ENCODE peak calls at places on chromosomes 4 and X, in four cellular contexts. I is suprapubic skin, F is right lobe of liver, N is psoas muscle. K is an unnamed sample.

GRCh38 chr4:123741906-123742305 is 345.3 kb downstream of the SPRY1 start:
- DNase-seq in I (no peak), F (no peak), N (no peak), K (no peak)

GRCh38 chr4:121736735-121737351 is 28.1 kb downstream of the SMIM43 start:
- DNase-seq in I (no peak), F (no peak), N (no peak), K (no peak)

GRCh38 chr4:102541708-102542107 is 40.5 kb downstream of the NFKB1 start:
- DNase-seq in I (no peak), F (no peak), N (peak; percentile 43), K (no peak)

GRCh38 chr4:186249785-186250739 is 15.9 kb upstream of the F11 start:
- DNase-seq in I (no peak), F (no peak), N (no peak), K (no peak)

GRCh38 chrX:115533485-115533884 is 27.5 kb upstream of the PLS3 start:
- DNase-seq in I (no peak), F (no peak), N (no peak), K (no peak)

GRCh38 chr4:7956306-7957112 is 16.8 kb upstream of the AFAP1 start:
- DNase-seq in I (no peak), F (no peak), N (peak; percentile 66), K (no peak)

GRCh38 chr4:6250235-6250983 is 19.2 kb upstream of the WFS1 start:
- DNase-seq in I (no peak), F (no peak), N (no peak), K (no peak)

GRCh38 chrX:154517101-154517781 is 1.2 kb upstream of the FAM3A start:
- DNase-seq in I (no peak), F (no peak), N (no peak), K (no peak)

GRCh38 chr4:2333356-2333841 is 71.5 kb upstream of the MXD4 start:
- DNase-seq in I (peak; percentile 70), F (peak; percentile 66), N (no peak), K (no peak)

GRCh38 chr4:6963139-6963611 is 53.5 kb downstream of the TBC1D14 start:
- DNase-seq in I (peak; percentile 66), F (no peak), N (no peak), K (no peak)

GRCh38 chr4:2044542-2045517 is 14.3 kb upstream of the NAT8L start:
- DNase-seq in I (peak; percentile 59), F (peak; percentile 43), N (no peak), K (no peak)

GRCh38 chrX:19512961-19513360 is 2.3 kb downstream of the MAP3K15 start:
- DNase-seq in I (no peak), F (no peak), N (no peak), K (no peak)

GRCh38 chr4:24419147-24420034 is 165.0 kb downstream of the DHX15 start:
- DNase-seq in I (no peak), F (peak; percentile 80), N (peak; percentile 87), K (no peak)

GRCh38 chr4:127211377-127212268 is 421.1 kb upstream of the INTU start:
- DNase-seq in I (no peak), F (no peak), N (no peak), K (no peak)

GRCh38 chrX:2828404-2829065 is at the start of gene GYG2:
- DNase-seq in I (no peak), F (peak; percentile 68), N (no peak), K (no peak)
- H3K4me3 ChIP-seq in I (peak within 1 kb of the TSS; percentile 46), F (peak within 1 kb of the TSS; percentile 60), N (no peak within 1 kb of the TSS), K (peak within 1 kb of the TSS; percentile 70)

DNA sequence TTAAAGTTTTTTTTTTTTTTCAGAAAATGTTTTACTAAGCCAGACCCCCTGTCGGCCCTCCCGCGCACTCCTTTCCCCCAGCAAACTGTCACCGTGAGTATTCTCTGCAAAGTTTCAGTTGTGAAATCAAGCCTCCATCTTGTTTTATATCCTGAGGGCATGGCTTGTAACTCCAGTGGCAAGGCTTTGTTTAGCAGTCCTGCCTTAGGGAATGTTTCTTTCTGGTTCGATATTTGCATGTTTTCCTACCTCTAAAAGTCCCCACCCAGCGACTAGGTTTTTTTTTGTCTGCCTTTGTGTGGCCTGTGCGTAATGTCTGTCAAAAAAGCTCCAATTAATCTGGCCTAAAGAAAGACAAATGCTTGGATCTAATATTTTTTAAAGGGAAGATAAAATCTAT is 325.9 kb downstream of the TLL1 start:
- DNase-seq in I (no peak), F (no peak), N (no peak), K (no peak)
- TF ChIP-seq CTCF in I (no peak), F (no peak), N (no peak), K (no peak)

DNA sequence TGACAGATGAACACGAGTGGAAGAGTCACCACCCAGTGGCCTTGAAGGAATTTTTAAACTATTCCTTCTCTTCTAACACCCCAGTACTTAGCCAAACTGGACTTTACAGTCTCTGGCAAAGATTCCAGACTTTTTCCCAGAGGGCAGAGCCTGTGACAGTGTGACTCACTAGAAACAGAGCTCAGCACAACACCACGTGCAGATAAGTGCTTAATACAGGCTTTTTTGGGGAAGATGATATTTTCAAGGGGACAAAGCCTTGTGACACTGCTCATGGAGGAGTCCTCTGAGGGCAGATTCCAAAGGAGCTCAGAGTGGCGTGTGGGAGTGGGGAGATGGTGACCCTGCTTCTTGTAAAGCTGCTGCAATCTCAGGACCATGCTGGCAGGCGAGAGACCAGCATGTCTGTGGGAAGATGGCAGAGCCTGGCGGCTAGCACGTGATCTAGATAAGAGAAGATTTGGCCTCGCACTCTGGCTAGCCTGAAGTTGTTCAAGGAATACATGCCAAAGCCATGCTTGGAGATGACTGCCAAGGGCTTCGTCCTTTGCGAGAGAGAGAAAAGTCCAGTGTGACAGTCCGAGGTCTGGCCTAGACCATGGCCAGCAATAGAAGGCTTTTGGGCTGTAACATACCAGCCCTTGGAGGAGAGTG is 2.4 kb downstream of the RAB33A start:
- DNase-seq in I (no peak), F (no peak), N (no peak), K (no peak)
- H3K4me3 ChIP-seq in I (no peak overlapping the region), F (no peak overlapping the region), N (no peak overlapping the region), K (no peak overlapping the region)

GRCh38 chr4:114827651-114828050 is 229.0 kb downstream of the UGT8 start:
- DNase-seq in I (no peak), F (no peak), N (no peak), K (no peak)
- TF ChIP-seq CTCF in I (no peak), F (no peak), N (no peak), K (no peak)

DNA sequence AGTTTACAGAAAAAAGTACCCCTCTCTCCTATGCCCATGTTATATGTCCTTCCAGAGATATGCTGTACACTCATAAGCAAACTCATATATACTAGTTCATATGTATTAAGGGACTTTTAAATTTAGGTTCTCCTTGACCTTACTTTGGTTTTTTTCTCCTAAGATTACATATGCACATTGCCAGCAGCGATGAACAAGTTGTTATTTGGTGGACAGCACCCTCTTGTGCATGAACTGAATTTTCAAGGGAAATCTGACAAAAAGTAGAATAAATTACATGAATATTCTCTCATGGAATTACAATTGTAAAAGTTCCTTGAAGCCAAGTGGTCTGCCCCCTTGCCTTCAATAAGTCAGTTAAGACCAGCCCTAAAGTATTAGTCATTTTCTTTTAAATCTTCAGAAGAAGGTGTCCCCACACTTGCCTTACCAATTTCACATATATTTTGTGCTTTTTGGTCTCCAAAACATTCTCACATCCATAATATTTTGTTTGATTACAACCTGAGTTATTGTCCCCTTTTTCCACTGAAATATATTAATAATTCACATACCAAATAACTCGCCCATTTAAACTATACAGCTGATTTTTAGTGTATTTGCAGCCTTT is 30.6 kb upstream of the SMARCA5 start:
- DNase-seq in I (no peak), F (no peak), N (no peak), K (no peak)
- H3K4me3 ChIP-seq in I (no peak overlapping the region), F (no peak overlapping the region), N (no peak overlapping the region), K (no peak overlapping the region)

GRCh38 chrX:48539345-48540014 is at the start of gene TBC1D25:
- DNase-seq in I (peak; percentile 97), F (peak; percentile 97), N (peak; percentile 98), K (peak; percentile 96)
- TF ChIP-seq CTCF in I (peak; percentile 38), F (peak; percentile 26), N (peak; percentile 29), K (no peak)

GRCh38 chrX:110004210-110004609 is 1.3 kb downstream of the TMEM164 start:
- DNase-seq in I (no peak), F (peak; percentile 81), N (peak; percentile 64), K (no peak)
- H3K4me3 ChIP-seq in I (peak overlapping the region; percentile 66), F (no peak overlapping the region), N (peak overlapping the region; percentile 73), K (peak overlapping the region; percentile 75)

GRCh38 chr4:140238353-140239041 is 84.5 kb upstream of the MAML3 start:
- DNase-seq in I (peak; percentile 92), F (peak; percentile 95), N (peak; percentile 96), K (peak; percentile 90)

GRCh38 chr4:140239311-140239710 is 85.3 kb upstream of the MAML3 start:
- DNase-seq in I (no peak), F (no peak), N (no peak), K (no peak)

GRCh38 chr4:140236649-140237160 is 82.7 kb upstream of the MAML3 start:
- DNase-seq in I (no peak), F (no peak), N (no peak), K (no peak)

GRCh38 chr4:140240237-140240636 is 86.3 kb upstream of the MAML3 start:
- DNase-seq in I (no peak), F (no peak), N (no peak), K (no peak)

DNA sequence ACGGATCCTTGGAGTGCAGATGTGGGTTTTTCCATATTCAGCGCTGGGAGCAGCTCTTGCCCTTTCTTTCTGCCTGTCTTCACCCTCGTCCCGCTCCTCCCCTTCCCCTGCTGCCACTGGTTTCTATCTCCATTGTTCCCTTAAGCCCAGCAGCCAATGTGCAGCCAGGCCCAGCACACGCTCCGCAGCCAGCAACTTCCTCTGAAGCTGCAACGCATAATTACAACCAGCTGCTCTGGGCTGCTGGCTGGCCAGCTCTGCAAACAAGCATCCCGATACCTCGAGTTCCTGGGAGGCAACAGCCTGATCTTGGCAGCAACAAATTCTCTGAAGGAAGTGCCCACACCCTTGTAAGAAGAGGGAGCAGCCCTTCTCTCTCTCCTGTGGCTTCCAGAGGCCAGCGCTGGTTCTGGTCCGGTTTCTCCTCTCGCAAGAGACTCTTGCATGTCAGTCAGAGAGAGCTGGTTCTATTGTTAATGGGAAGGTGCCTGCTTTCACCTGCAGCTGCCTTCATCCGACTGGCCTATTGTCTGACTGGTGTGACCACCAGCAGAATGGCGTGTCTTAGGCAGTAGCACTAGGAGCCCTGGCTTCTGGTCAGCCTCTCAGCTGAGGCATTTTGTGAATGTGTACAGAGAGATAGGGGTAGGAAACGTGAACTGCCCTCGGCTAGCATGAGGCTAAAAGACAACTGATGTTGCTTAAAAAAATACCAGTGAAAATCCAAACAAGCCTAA is 83.8 kb upstream of the MAML3 start:
- DNase-seq in I (peak; percentile 88), F (peak; percentile 68), N (peak; percentile 86), K (peak; percentile 79)
- TF ChIP-seq CTCF in I (no peak), F (no peak), N (no peak), K (no peak)

K was measured in coronary artery.